ENCODE peak calls at places on chromosome 18, in six cellular contexts. M is uterus; R is CD8-positive, alpha-beta memory T cell; N is SJSA1; B is neural progenitor cell; K is CD8-positive, alpha-beta T cell. T is an unnamed sample.

GRCh38 chr18:77482190-77482928 is 232.7 kb downstream of the GALR1 start:
- DNase-seq in M (no peak), K (no peak), B (peak; percentile 36), R (no peak), N (no peak), T (no peak)

GRCh38 chr18:58269931-58270330 is 225.9 kb downstream of the NEDD4L start:
- DNase-seq in R (no peak), N (no peak), B (no peak), M (no peak), K (no peak), T (no peak)

GRCh38 chr18:36405611-36406010 is 108.1 kb downstream of the FHOD3 start:
- DNase-seq in R (no peak), M (no peak), K (no peak), B (no peak), N (no peak), T (no peak)

GRCh38 chr18:7116001-7116831 is 1.4 kb downstream of the LAMA1 start:
- DNase-seq in M (no peak), R (no peak), N (no peak), B (peak; percentile 90), K (no peak), T (no peak)

GRCh38 chr18:24613887-24614286 is 153.4 kb downstream of the HRH4 start:
- DNase-seq in R (no peak), N (no peak), B (no peak), M (no peak), K (no peak), T (no peak)

GRCh38 chr18:13629841-13630747 is 96.3 kb downstream of the FAM210A start:
- DNase-seq in K (peak; percentile 69), N (no peak), M (peak; percentile 62), R (peak; percentile 70), B (peak; percentile 87), T (no peak)

GRCh38 chr18:68991281-68991680 is 193.4 kb downstream of the CCDC102B start:
- DNase-seq in R (no peak), N (no peak), B (no peak), M (no peak), K (no peak), T (no peak)

GRCh38 chr18:3306391-3306790 is 44.5 kb downstream of the MYL12B start:
- DNase-seq in B (no peak), K (no peak), R (no peak), M (no peak), N (no peak), T (no peak)

GRCh38 chr18:64409511-64409910 is 260.6 kb upstream of the LINC00305 start:
- DNase-seq in K (no peak), M (no peak), B (peak; percentile 57), N (no peak), R (no peak), T (no peak)

GRCh38 chr18:44507729-44508325 is 172.9 kb upstream of the SETBP1 start:
- DNase-seq in R (no peak), M (no peak), N (no peak), K (no peak), B (no peak), T (no peak)

GRCh38 chr18:79805926-79806487 is 8.3 kb downstream of the KCNG2 start:
- DNase-seq in K (no peak), M (no peak), B (no peak), N (no peak), R (no peak), T (no peak)

GRCh38 chr18:62744076-62744705 is 28.9 kb downstream of the PHLPP1 start:
- DNase-seq in R (no peak), K (no peak), B (no peak), M (no peak), N (no peak), T (no peak)
- H3K4me3 ChIP-seq in R (no peak overlapping the region), K (no peak overlapping the region), B (no peak overlapping the region), M (no peak overlapping the region), N (no peak overlapping the region), T (no peak overlapping the region)

DNA sequence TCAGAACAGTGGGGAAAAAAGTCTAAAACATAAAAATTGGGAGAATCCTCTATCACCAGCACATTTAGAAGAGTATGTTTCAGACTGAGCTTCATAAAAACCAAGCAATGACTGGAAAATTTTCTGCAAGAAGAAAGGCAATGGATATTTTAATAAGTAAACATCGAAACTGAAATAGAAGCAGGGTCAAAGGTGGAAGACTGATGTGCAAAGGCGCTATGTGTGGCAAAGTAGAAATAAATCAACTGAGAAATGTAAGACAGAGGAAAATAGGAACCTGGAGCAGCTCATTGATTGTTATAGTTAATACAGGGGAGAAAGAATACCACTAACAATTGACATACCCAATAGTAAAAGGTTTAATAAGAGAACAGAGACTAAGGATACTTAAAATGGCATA is 818.4 kb downstream of the SOCS6 start:
- DNase-seq in N (no peak), K (no peak), R (no peak), M (no peak), B (no peak), T (no peak)
- H3K9me3 ChIP-seq in N (no peaks in the 10 kb centered on the region), K (no peaks in the 10 kb centered on the region), R (no peaks in the 10 kb centered on the region), M (no peaks in the 10 kb centered on the region), B (no peaks in the 10 kb centered on the region), T (no peaks in the 10 kb centered on the region)

DNA sequence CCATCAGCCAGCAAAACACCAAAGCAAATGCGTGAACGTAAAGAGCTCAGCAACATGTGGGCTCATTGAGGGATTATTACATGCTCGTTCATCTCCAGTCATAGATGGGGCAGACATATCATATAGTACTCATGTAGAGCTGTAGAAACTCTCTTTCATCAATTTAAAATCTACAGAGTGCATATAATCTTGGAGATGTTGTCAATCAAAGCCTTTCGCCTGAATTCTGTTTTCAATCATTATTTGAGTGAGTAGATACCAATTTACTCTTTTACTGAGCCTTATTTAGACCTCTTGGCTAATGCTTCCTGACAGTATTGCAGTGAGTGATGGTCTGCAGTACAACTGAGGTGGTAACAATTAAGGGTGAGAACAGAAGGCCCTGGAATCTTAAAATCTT is 7.0 kb downstream of the RIT2 start:
- DNase-seq in B (no peak), R (no peak), N (no peak), M (no peak), K (no peak), T (no peak)
- H3K4me3 ChIP-seq in B (no peak overlapping the region), R (no peak overlapping the region), N (no peak overlapping the region), M (no peak overlapping the region), K (no peak overlapping the region), T (no peak overlapping the region)

DNA sequence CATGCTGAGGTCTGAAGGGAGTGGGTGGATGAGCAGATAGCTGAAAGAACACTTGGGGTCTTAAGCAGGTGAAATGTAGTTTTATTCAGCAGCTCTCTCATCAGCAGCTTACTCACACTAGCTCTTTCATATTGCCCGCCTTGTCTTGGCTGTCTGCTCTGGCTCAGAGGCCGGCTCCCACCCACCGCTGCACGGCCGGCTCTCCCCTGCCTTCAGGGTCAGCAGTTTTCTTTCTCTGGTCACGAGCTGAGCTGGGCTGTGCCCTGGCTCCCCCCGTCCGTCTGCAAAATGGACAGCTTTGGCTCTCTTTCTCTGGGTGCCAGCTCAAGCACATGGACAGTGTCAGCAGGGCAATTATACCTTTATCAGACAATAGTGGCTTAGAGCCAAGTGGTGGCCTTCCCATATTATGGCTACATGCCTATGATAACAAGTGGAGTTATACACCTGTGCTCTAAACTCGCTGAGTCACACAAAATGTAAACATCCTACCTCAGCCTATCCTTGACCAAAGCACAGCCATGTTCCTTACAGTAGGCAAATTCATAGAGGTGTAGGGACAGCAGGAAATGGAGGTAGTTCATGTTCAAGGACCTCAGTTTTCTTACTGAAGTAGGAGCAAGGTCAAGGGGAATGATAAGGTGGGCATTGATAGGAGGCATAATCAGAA is 224.8 kb downstream of the SOCS6 start:
- DNase-seq in M (no peak), R (no peak), B (no peak), K (no peak), N (no peak), T (no peak)
- H3K9me3 ChIP-seq in M (no peaks in the 10 kb centered on the region), R (no peaks in the 10 kb centered on the region), B (no peaks in the 10 kb centered on the region), K (no peaks in the 10 kb centered on the region), N (peaks cover 2% of the 10 kb centered on the region), T (no peaks in the 10 kb centered on the region)

DNA sequence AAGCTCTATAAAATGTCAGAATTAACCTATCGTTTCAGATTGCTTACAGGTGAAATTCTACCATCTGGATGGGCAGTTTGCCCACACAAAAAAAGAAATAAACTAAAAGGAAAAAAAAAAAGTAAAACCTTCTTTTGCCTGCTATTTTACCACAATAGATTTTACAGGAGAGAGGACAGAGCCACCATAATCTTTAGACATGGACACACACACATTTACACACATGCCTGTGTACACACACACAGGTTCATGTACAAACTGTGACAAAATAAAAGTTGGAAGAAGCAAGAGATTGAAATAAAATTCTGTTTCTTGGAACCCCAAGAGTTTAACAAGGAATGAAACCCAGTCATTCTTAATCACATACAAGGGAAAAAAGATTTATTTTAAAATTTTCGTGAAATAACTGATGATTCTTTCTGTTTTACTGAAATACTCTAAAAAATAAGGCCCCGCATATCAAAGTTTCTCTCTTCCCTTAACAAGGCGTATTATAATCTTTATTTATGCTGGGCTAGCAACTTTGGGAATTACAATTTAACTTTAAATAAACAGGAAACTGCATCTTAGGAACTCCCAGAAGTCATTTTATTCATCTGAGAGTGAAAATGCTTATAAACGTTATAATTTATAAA is 166.9 kb downstream of the TCF4 start:
- DNase-seq in K (no peak), B (no peak), M (no peak), N (no peak), R (no peak), T (no peak)
- H3K4me3 ChIP-seq in K (no peak overlapping the region), B (no peak overlapping the region), M (no peak overlapping the region), N (peak overlapping the region; percentile 14), R (no peak overlapping the region), T (peak overlapping the region; percentile 55)

GRCh38 chr18:45805551-45805950 is 19.9 kb upstream of the SIGLEC15 start:
- DNase-seq in M (no peak), K (no peak), B (no peak), R (no peak), N (no peak), T (no peak)

GRCh38 chr18:45802814-45803492 is 22.5 kb upstream of the SIGLEC15 start:
- DNase-seq in B (no peak), M (no peak), R (no peak), N (peak; percentile 89), K (no peak), T (no peak)

GRCh38 chr18:45801396-45802004 is 24.0 kb upstream of the SIGLEC15 start:
- DNase-seq in N (no peak), K (no peak), M (no peak), R (no peak), B (no peak), T (no peak)

DNA sequence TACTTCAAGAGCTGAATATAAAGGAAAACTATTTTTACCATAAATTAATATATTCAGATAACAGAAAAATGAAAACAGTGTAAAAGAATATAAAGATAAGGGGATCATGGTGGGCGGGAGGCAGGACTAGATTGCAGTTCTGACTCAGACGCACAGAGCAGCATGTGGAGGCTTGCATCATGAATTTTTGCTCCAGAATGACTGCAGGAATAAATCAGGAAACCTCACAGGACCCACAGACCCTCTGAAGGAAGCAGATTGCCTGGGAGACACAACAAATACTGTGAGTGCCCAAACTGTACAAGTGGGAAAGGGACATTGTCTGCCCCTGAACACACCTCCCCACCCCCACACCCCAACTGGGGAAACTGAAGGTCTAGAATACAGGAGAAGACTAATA is 19.2 kb upstream of the SIGLEC15 start:
- DNase-seq in N (no peak), B (no peak), M (no peak), R (no peak), K (no peak), T (no peak)
- H3K9me3 ChIP-seq in N (no peaks in the 10 kb centered on the region), B (no peaks in the 10 kb centered on the region), M (peaks cover 10% of the 10 kb centered on the region), R (no peaks in the 10 kb centered on the region), K (no peaks in the 10 kb centered on the region), T (peaks cover 9% of the 10 kb centered on the region)